ENCODE peak calls at places on chromosomes 5 and 9, in five cellular contexts. A is A549, S is IMR-90, P is HepG2, W is K562. F is an unnamed sample.

GRCh38 chr9:137550958-137551655 is 572 bp upstream of the MRPL41 start:
- DNase-seq in S (peak; percentile 44), W (peak; percentile 91), P (peak; percentile 80), A (peak; percentile 77), F (peak; percentile 97)

GRCh38 chr5:673140-673836 is 19.9 kb downstream of the TPPP start:
- DNase-seq in P (no peak), W (no peak), A (no peak), S (no peak), F (peak; percentile 54)

GRCh38 chr9:137030006-137030405 is 1.9 kb downstream of the FUT7 start:
- DNase-seq in W (no peak), S (no peak), P (no peak), A (no peak), F (no peak)

GRCh38 chr9:87382902-87383301 is 114.8 kb upstream of the DAPK1 start:
- DNase-seq in W (no peak), P (no peak), A (peak; percentile 69), S (peak; percentile 10), F (no peak)

GRCh38 chr9:2663886-2664674 is 42.5 kb downstream of the VLDLR start:
- DNase-seq in P (no peak), W (no peak), S (no peak), A (no peak), F (no peak)

GRCh38 chr5:179294131-179294780 is 51.0 kb downstream of the ADAMTS2 start:
- DNase-seq in W (no peak), P (no peak), S (no peak), A (no peak), F (no peak)

GRCh38 chr5:74233091-74233490 is 407.4 kb downstream of the ENC1 start:
- DNase-seq in W (no peak), S (no peak), P (no peak), A (no peak), F (no peak)

GRCh38 chr9:135437259-135437658 is 42.3 kb upstream of the PPP1R26 start:
- DNase-seq in S (no peak), P (no peak), W (no peak), A (no peak), F (no peak)

GRCh38 chr9:91154686-91155085 is 207.0 kb downstream of the AUH start:
- DNase-seq in S (no peak), P (no peak), W (no peak), A (no peak), F (no peak)

GRCh38 chr5:6424110-6424659 is 24.5 kb upstream of the UBE2QL1 start:
- DNase-seq in P (no peak), A (no peak), S (no peak), W (no peak), F (no peak)

GRCh38 chr5:139905401-139905800 is 109.8 kb downstream of the PSD2 start:
- DNase-seq in A (no peak), W (no peak), P (no peak), S (no peak), F (no peak)

GRCh38 chr9:93636172-93636661 is 59.8 kb downstream of the PHF2 start:
- DNase-seq in A (no peak), P (no peak), S (no peak), W (no peak), F (no peak)

GRCh38 chr9:71984388-71985069 is 73.1 kb downstream of the C9orf85 start:
- DNase-seq in W (no peak), P (no peak), S (peak; percentile 77), A (no peak), F (no peak)
- TF ChIP-seq SMC3 in W (no peak), P (no peak), S (no peak), A (no peak), F (no peak)

GRCh38 chr5:133523921-133524320 is 88.4 kb downstream of the FSTL4 start:
- DNase-seq in W (no peak), A (no peak), S (no peak), P (no peak), F (peak; percentile 18)

GRCh38 chr5:133519191-133519590 is 93.2 kb downstream of the FSTL4 start:
- DNase-seq in P (no peak), S (no peak), W (no peak), A (no peak), F (no peak)

GRCh38 chr5:133520062-133520461 is 92.3 kb downstream of the FSTL4 start:
- DNase-seq in A (no peak), P (no peak), W (no peak), S (no peak), F (no peak)

GRCh38 chr5:133523013-133523658 is 89.2 kb downstream of the FSTL4 start:
- DNase-seq in W (no peak), P (no peak), S (no peak), A (no peak), F (no peak)

GRCh38 chr5:133520991-133521706 is 91.2 kb downstream of the FSTL4 start:
- DNase-seq in P (no peak), A (no peak), W (no peak), S (no peak), F (no peak)
- TF ChIP-seq SMC3 in P (no peak), A (no peak), W (no peak), S (no peak), F (no peak)

DNA sequence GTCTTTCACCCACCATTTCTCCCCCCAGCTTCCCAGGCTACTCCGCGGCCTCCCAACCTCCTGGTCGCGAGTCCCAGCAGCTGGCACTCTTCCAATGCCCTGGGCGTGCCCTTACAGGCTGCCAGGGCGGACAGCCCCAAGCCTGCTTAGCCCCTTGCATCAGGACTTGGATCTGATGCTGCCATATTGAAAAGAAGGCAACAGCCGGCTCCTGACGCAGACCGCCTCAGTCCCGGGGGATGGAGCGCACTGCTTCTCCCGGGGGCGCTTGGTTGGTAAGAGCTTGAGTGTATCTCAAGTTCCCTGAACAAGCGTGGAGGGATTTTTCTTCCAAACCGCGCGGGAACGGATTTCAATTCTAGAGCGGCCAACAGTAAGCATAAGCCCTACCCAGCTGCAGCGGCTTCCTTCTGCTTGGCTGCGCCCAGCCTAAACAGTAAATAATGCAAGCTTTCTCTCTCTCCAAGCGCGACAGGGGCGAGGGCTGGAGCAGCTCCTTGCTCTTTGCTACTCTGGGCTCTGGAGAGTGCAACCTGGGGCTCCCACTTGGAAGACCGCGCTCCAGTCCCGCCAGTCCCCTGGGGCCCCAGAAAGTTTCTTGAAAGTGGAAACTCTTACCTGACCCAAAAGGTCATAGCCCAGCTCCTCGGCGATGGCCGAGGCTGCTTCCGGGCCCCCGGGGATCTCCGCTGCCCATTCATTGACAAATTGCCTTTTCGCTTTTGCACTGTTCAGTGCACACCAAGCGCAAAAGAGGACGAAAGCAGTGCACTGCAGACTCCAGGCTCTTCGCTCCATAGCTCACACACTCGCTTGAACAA is 593 bp downstream of the PCSK1 start:
- DNase-seq in W (no peak), S (no peak), A (no peak), P (no peak), F (peak; percentile 39)
- TF ChIP-seq SMC3 in W (no peak), S (no peak), A (no peak), P (no peak), F (no peak)

GRCh38 chr9:134059188-134059641 is 8.6 kb downstream of the BRD3 start:
- DNase-seq in S (no peak), A (no peak), P (no peak), W (no peak), F (peak; percentile 20)
- TF ChIP-seq SMC3 in S (no peak), A (no peak), P (no peak), W (no peak), F (no peak)

DNA sequence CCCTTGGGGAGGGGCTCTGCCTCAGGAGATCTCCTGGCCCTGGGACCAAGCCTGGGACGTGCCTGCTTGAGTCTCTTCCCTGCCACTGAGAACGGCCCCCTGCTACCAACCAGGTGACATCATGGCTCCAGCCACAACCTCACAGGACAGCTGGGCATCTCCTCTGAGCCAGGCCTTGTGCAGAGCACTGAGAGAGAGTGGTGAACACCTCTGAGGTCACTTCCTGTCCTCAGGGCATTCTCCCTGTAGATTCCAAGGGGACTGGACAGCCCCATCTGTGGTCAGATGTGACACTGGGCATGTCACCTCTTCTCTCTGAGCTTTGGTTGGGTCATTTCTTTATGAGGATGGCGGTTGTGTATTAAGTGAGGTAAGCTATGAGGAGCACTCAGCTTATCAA is 172.0 kb downstream of the MELK start:
- DNase-seq in S (no peak), W (no peak), A (no peak), P (no peak), F (peak; percentile 53)
- TF ChIP-seq SMC3 in S (no peak), W (no peak), A (no peak), P (no peak), F (no peak)